ENCODE peak calls at places on chromosomes 7 and 10, in eight cellular contexts. W is A549, I is K562, Y is HepG2, F is GM12878, M is NB4, R is endothelial cell of umbilical vein, C is H1. J is an unnamed sample.

GRCh38 chr7:157022681-157023588 is 12.5 kb upstream of the MNX1 start:
- DNase-seq in W (no peak), I (no peak), Y (no peak), F (no peak), M (no peak), R (no peak), C (peak), J (no peak)

GRCh38 chr10:113435881-113436280 is 117.0 kb upstream of the HABP2 start:
- DNase-seq in W (no peak), I (no peak), Y (no peak), F (no peak), M (no peak), R (no peak), C (no peak), J (no peak)

GRCh38 chr7:152674860-152675760 is 831 bp downstream of the XRCC2 start:
- DNase-seq in W (peak), I (peak), Y (peak), F (no peak), M (peak), R (peak), C (no peak), J (no peak)

GRCh38 chr10:103969436-103969835 is 2.5 kb downstream of the SLK start:
- DNase-seq in W (no peak), I (no peak), Y (no peak), F (no peak), M (peak), R (no peak), C (no peak), J (no peak)

GRCh38 chr7:106569500-106569929 is 91.4 kb downstream of the CCDC71L start:
- DNase-seq in W (no peak), I (no peak), Y (no peak), F (no peak), M (peak), R (no peak), C (no peak), J (no peak)

GRCh38 chr10:95261926-95262325 is 28.9 kb downstream of the PDLIM1 start:
- DNase-seq in W (no peak), I (no peak), Y (no peak), F (no peak), M (no peak), R (no peak), C (peak), J (no peak)

GRCh38 chr10:109977382-109977806 is 30.4 kb upstream of the ADD3 start:
- DNase-seq in W (peak), I (no peak), Y (peak), F (no peak), M (no peak), R (no peak), C (no peak), J (no peak)

GRCh38 chr10:69180525-69181204 is 631 bp downstream of the SUPV3L1 start:
- DNase-seq in W (peak), I (peak), Y (no peak), F (no peak), M (peak), R (no peak), C (no peak), J (no peak)

GRCh38 chr10:132659206-132660091 is 121.9 kb downstream of the INPP5A start:
- DNase-seq in W (no peak), I (no peak), Y (no peak), F (no peak), M (no peak), R (no peak), C (no peak), J (no peak)

GRCh38 chr10:79149662-79150443 is 81.1 kb downstream of the ZMIZ1 start:
- DNase-seq in W (peak), I (peak), Y (no peak), F (no peak), M (peak), R (no peak), C (no peak), J (peak)

GRCh38 chr10:15712903-15713302 is 6.8 kb downstream of the ITGA8 start:
- DNase-seq in W (no peak), I (no peak), Y (no peak), F (no peak), M (no peak), R (no peak), C (no peak), J (no peak)

GRCh38 chr10:128116851-128117615 is 9.2 kb downstream of the MKI67 start:
- DNase-seq in W (peak), I (peak), Y (no peak), F (no peak), M (no peak), R (no peak), C (no peak), J (no peak)

GRCh38 chr10:124418726-124419501 is at the start of gene OAT:
- DNase-seq in W (peak), I (peak), Y (peak), F (peak), M (peak), R (peak), C (peak), J (peak)

GRCh38 chr10:94416896-94417295 is 14.6 kb downstream of the TBC1D12 start:
- DNase-seq in W (no peak), I (no peak), Y (no peak), F (no peak), M (no peak), R (no peak), C (no peak), J (no peak)

GRCh38 chr7:18180685-18181084 is 153.0 kb upstream of the PRPS1L1 start:
- DNase-seq in W (no peak), I (no peak), Y (no peak), F (no peak), M (no peak), R (no peak), C (no peak), J (no peak)

GRCh38 chr7:37141742-37142141 is 306.9 kb downstream of the ELMO1 start:
- DNase-seq in W (no peak), I (no peak), Y (no peak), F (no peak), M (no peak), R (no peak), C (no peak), J (no peak)

GRCh38 chr10:87761153-87761552 is 56.9 kb downstream of the ATAD1 start:
- DNase-seq in W (no peak), I (no peak), Y (no peak), F (no peak), M (no peak), R (no peak), C (no peak), J (no peak)

GRCh38 chr10:113239569-113239968 is 289.5 kb downstream of the TCF7L2 start:
- DNase-seq in W (no peak), I (no peak), Y (no peak), F (no peak), M (no peak), R (no peak), C (no peak), J (no peak)

GRCh38 chr10:79028056-79028430 is 40.7 kb upstream of the ZMIZ1 start:
- DNase-seq in W (no peak), I (no peak), Y (no peak), F (no peak), M (no peak), R (no peak), C (no peak), J (no peak)

GRCh38 chr7:28510022-28510367 is 97.7 kb downstream of the CREB5 start:
- DNase-seq in W (no peak), I (no peak), Y (no peak), F (no peak), M (no peak), R (no peak), C (no peak), J (no peak)

GRCh38 chr7:95693551-95694333 is 78.6 kb upstream of the DYNC1I1 start:
- DNase-seq in W (peak), I (no peak), Y (no peak), F (no peak), M (peak), R (no peak), C (no peak), J (peak)

GRCh38 chr10:31158000-31158658 is 126.5 kb upstream of the ZNF438 start:
- DNase-seq in W (no peak), I (no peak), Y (no peak), F (no peak), M (no peak), R (no peak), C (no peak), J (no peak)

GRCh38 chr10:89206402-89207180 is 526 bp downstream of the CH25H start:
- DNase-seq in W (peak), I (no peak), Y (no peak), F (no peak), M (peak), R (no peak), C (peak), J (no peak)

GRCh38 chr10:52446391-52446790 is 132.3 kb downstream of the DKK1 start:
- DNase-seq in W (no peak), I (no peak), Y (no peak), F (no peak), M (no peak), R (no peak), C (no peak), J (no peak)

GRCh38 chr7:100890640-100891521 is 1.4 kb upstream of the UFSP1 start:
- DNase-seq in W (no peak), I (peak), Y (no peak), F (no peak), M (peak), R (no peak), C (peak), J (no peak)

GRCh38 chr10:43598447-43598846 is 7.8 kb upstream of the ZNF485 start:
- DNase-seq in W (no peak), I (no peak), Y (no peak), F (no peak), M (no peak), R (no peak), C (no peak), J (no peak)

GRCh38 chr10:117736655-117737054 is 194.1 kb downstream of the EMX2 start:
- DNase-seq in W (peak), I (no peak), Y (peak), F (no peak), M (no peak), R (no peak), C (no peak), J (peak)

GRCh38 chr10:6011558-6011957 is 34.2 kb upstream of the IL15RA start:
- DNase-seq in W (no peak), I (no peak), Y (no peak), F (no peak), M (no peak), R (no peak), C (no peak), J (no peak)

GRCh38 chr10:125201108-125201524 is 40.8 kb upstream of the CTBP2 start:
- DNase-seq in W (peak), I (no peak), Y (no peak), F (peak), M (peak), R (no peak), C (no peak), J (peak)

GRCh38 chr7:12731214-12731656 is 43.8 kb downstream of the ARL4A start:
- DNase-seq in W (peak), I (no peak), Y (no peak), F (no peak), M (peak), R (peak), C (no peak), J (peak)

GRCh38 chr7:80918406-80918805 is 445 bp downstream of the SEMA3C start:
- DNase-seq in W (peak), I (no peak), Y (no peak), F (no peak), M (peak), R (no peak), C (no peak), J (no peak)

GRCh38 chr10:94006591-94007550 is 13.1 kb downstream of the PLCE1 start:
- DNase-seq in W (peak), I (no peak), Y (no peak), F (no peak), M (no peak), R (no peak), C (no peak), J (no peak)

GRCh38 chr10:1874533-1874932 is 137.2 kb upstream of the ADARB2 start:
- DNase-seq in W (no peak), I (no peak), Y (no peak), F (no peak), M (no peak), R (no peak), C (no peak), J (no peak)

GRCh38 chr10:639001-639750 is 50.3 kb downstream of the DIP2C start:
- DNase-seq in W (no peak), I (no peak), Y (no peak), F (no peak), M (no peak), R (no peak), C (no peak), J (no peak)

GRCh38 chr7:79293655-79294142 is 159.8 kb downstream of the MAGI2 start:
- DNase-seq in W (peak), I (no peak), Y (peak), F (no peak), M (no peak), R (no peak), C (no peak), J (no peak)

DNA sequence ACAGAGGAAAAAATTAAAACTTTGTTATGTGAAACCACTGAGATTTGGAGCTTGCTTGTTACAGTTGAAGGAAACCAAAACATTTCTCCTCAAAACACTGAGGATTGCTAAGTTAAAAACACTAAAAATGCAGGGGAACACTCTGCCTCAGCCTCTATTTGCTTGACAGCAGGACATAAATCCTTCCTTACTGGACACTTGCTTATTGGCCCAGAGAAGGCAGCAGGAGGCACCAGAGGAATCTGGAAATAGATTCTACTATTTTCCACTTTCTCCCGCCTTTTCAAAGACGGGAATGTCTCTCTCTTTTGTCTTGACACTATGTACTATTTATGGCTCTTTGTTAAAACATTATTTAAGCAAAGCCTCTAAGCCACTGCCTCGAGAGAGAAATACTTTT is 67.9 kb downstream of the MTURN start:
- DNase-seq in W (no peak), I (no peak), Y (no peak), F (no peak), M (no peak), R (no peak), C (no peak), J (no peak)
- TF ChIP-seq POLR2A in W (no peak), I (no peak), Y (no peak), F (no peak), M (no peak), R (no peak), C (no peak), J (no peak)

GRCh38 chr10:49734676-49735075 is 27.4 kb downstream of the OGDHL start:
- DNase-seq in W (no peak), I (no peak), Y (no peak), F (no peak), M (no peak), R (no peak), C (no peak), J (no peak)
- TF ChIP-seq MAX in W (no peak), I (no peak), Y (no peak), F (no peak), M (no peak), R (no peak), C (no peak), J (no peak)

GRCh38 chr7:150367677-150368097 is 935 bp upstream of the REPIN1 start:
- DNase-seq in W (no peak), I (no peak), Y (no peak), F (no peak), M (no peak), R (no peak), C (no peak), J (no peak)
- H3K4me3 ChIP-seq in W (peak), I (peak), Y (peak), F (peak), M (peak), R (no peak), C (peak), J (peak)

GRCh38 chr7:48085433-48085791 is 3.7 kb upstream of the UPP1 start:
- DNase-seq in W (no peak), I (no peak), Y (no peak), F (peak), M (peak), R (no peak), C (no peak), J (no peak)

GRCh38 chr7:48089415-48089975 is 430 bp downstream of the UPP1 start:
- DNase-seq in W (no peak), I (peak), Y (no peak), F (no peak), M (no peak), R (no peak), C (no peak), J (no peak)

GRCh38 chr7:48088559-48089414 is at the start of gene UPP1:
- DNase-seq in W (peak), I (peak), Y (peak), F (peak), M (peak), R (peak), C (peak), J (peak)

GRCh38 chr7:48085942-48086341 is 3.1 kb upstream of the UPP1 start:
- DNase-seq in W (no peak), I (no peak), Y (no peak), F (no peak), M (no peak), R (no peak), C (no peak), J (no peak)

GRCh38 chr7:48087349-48087748 is 1.7 kb upstream of the UPP1 start:
- DNase-seq in W (no peak), I (no peak), Y (no peak), F (peak), M (peak), R (peak), C (no peak), J (no peak)
- TF ChIP-seq POLR2A in W (no peak), I (no peak), Y (no peak), F (no peak), M (no peak), R (no peak), C (no peak), J (no peak)

GRCh38 chr10:49643296-49644034 is 29.6 kb downstream of the CHAT start:
- DNase-seq in W (no peak), I (no peak), Y (no peak), F (no peak), M (no peak), R (no peak), C (no peak), J (no peak)
- TF ChIP-seq MAX in W (no peak), I (no peak), Y (no peak), F (no peak), M (no peak), R (no peak), C (no peak), J (no peak)